ENCODE peak calls at places on chromosome 12, in eight cellular contexts. One of them, this sample, is unnamed.

GRCh38 chr12:122753213-122753571 is 568 bp downstream of the DENR start:
- DNase-seq in EL: peak
- DNase-seq in stimulated activated CD4-positive, alpha-beta T cell treated with anti-CD3 and anti-CD28 coated beads, Interleukin-15, amount 100 ng/mL, for 1 hour: no peak
- DNase-seq in foreskin melanocyte: no peak
- DNase-seq in T-helper 2 cell: no peak
- DNase-seq in GM12892: no peak
- DNase-seq in lung: no peak
- DNase-seq in astrocyte: no peak
- DNase-seq in this sample: no peak

GRCh38 chr12:23899434-23899833 is 50.0 kb downstream of the SOX5 start:
- DNase-seq in EL: no peak
- DNase-seq in stimulated activated CD4-positive, alpha-beta T cell treated with anti-CD3 and anti-CD28 coated beads, Interleukin-15, amount 100 ng/mL, for 1 hour: no peak
- DNase-seq in foreskin melanocyte: no peak
- DNase-seq in T-helper 2 cell: no peak
- DNase-seq in GM12892: no peak
- DNase-seq in lung: no peak
- DNase-seq in astrocyte: no peak
- DNase-seq in this sample: no peak

GRCh38 chr12:121811434-121812319 is 7.9 kb downstream of the SETD1B start:
- DNase-seq in EL: peak
- DNase-seq in stimulated activated CD4-positive, alpha-beta T cell treated with anti-CD3 and anti-CD28 coated beads, Interleukin-15, amount 100 ng/mL, for 1 hour: no peak
- DNase-seq in foreskin melanocyte: peak
- DNase-seq in T-helper 2 cell: peak
- DNase-seq in GM12892: peak
- DNase-seq in lung: peak
- DNase-seq in astrocyte: no peak
- DNase-seq in this sample: no peak

GRCh38 chr12:4107436-4107878 is 166.1 kb upstream of the CCND2 start:
- DNase-seq in EL: peak
- DNase-seq in stimulated activated CD4-positive, alpha-beta T cell treated with anti-CD3 and anti-CD28 coated beads, Interleukin-15, amount 100 ng/mL, for 1 hour: peak
- DNase-seq in foreskin melanocyte: peak
- DNase-seq in T-helper 2 cell: peak
- DNase-seq in GM12892: peak
- DNase-seq in lung: peak
- DNase-seq in astrocyte: no peak
- DNase-seq in this sample: no peak

GRCh38 chr12:42130670-42131402 is 13.8 kb downstream of the GXYLT1 start:
- DNase-seq in EL: peak
- DNase-seq in stimulated activated CD4-positive, alpha-beta T cell treated with anti-CD3 and anti-CD28 coated beads, Interleukin-15, amount 100 ng/mL, for 1 hour: no peak
- DNase-seq in foreskin melanocyte: no peak
- DNase-seq in T-helper 2 cell: no peak
- DNase-seq in GM12892: no peak
- DNase-seq in lung: peak
- DNase-seq in astrocyte: peak
- DNase-seq in this sample: no peak

GRCh38 chr12:17588968-17589367 is 501.0 kb downstream of the RERGL start:
- DNase-seq in EL: no peak
- DNase-seq in stimulated activated CD4-positive, alpha-beta T cell treated with anti-CD3 and anti-CD28 coated beads, Interleukin-15, amount 100 ng/mL, for 1 hour: no peak
- DNase-seq in foreskin melanocyte: no peak
- DNase-seq in T-helper 2 cell: no peak
- DNase-seq in GM12892: no peak
- DNase-seq in lung: no peak
- DNase-seq in astrocyte: no peak
- DNase-seq in this sample: no peak

GRCh38 chr12:24268663-24269186 is 319.3 kb upstream of the SOX5 start:
- DNase-seq in EL: no peak
- DNase-seq in stimulated activated CD4-positive, alpha-beta T cell treated with anti-CD3 and anti-CD28 coated beads, Interleukin-15, amount 100 ng/mL, for 1 hour: no peak
- DNase-seq in foreskin melanocyte: no peak
- DNase-seq in T-helper 2 cell: no peak
- DNase-seq in GM12892: no peak
- DNase-seq in lung: no peak
- DNase-seq in astrocyte: no peak
- DNase-seq in this sample: no peak

GRCh38 chr12:124828264-124829007 is 35.2 kb downstream of the SCARB1 start:
- DNase-seq in EL: peak
- DNase-seq in stimulated activated CD4-positive, alpha-beta T cell treated with anti-CD3 and anti-CD28 coated beads, Interleukin-15, amount 100 ng/mL, for 1 hour: no peak
- DNase-seq in foreskin melanocyte: no peak
- DNase-seq in T-helper 2 cell: no peak
- DNase-seq in GM12892: no peak
- DNase-seq in lung: no peak
- DNase-seq in astrocyte: peak
- DNase-seq in this sample: no peak

GRCh38 chr12:84842406-84843013 is 70.1 kb downstream of the SLC6A15 start:
- DNase-seq in EL: peak
- DNase-seq in stimulated activated CD4-positive, alpha-beta T cell treated with anti-CD3 and anti-CD28 coated beads, Interleukin-15, amount 100 ng/mL, for 1 hour: no peak
- DNase-seq in foreskin melanocyte: peak
- DNase-seq in T-helper 2 cell: peak
- DNase-seq in GM12892: no peak
- DNase-seq in lung: no peak
- DNase-seq in astrocyte: peak
- DNase-seq in this sample: no peak

GRCh38 chr12:69459477-69459876 is 10.7 kb upstream of the FRS2 start:
- DNase-seq in EL: no peak
- DNase-seq in stimulated activated CD4-positive, alpha-beta T cell treated with anti-CD3 and anti-CD28 coated beads, Interleukin-15, amount 100 ng/mL, for 1 hour: no peak
- DNase-seq in foreskin melanocyte: peak
- DNase-seq in T-helper 2 cell: no peak
- DNase-seq in GM12892: no peak
- DNase-seq in lung: no peak
- DNase-seq in astrocyte: no peak
- DNase-seq in this sample: no peak

GRCh38 chr12:58775396-58775795 is 144.9 kb downstream of the LRIG3 start:
- DNase-seq in EL: no peak
- DNase-seq in stimulated activated CD4-positive, alpha-beta T cell treated with anti-CD3 and anti-CD28 coated beads, Interleukin-15, amount 100 ng/mL, for 1 hour: no peak
- DNase-seq in foreskin melanocyte: no peak
- DNase-seq in T-helper 2 cell: no peak
- DNase-seq in GM12892: no peak
- DNase-seq in lung: no peak
- DNase-seq in astrocyte: no peak
- DNase-seq in this sample: no peak

GRCh38 chr12:123937707-123938600 is 34.7 kb downstream of the CCDC92 start:
- DNase-seq in EL: peak
- DNase-seq in stimulated activated CD4-positive, alpha-beta T cell treated with anti-CD3 and anti-CD28 coated beads, Interleukin-15, amount 100 ng/mL, for 1 hour: no peak
- DNase-seq in foreskin melanocyte: no peak
- DNase-seq in T-helper 2 cell: peak
- DNase-seq in GM12892: no peak
- DNase-seq in lung: no peak
- DNase-seq in astrocyte: peak
- DNase-seq in this sample: peak

GRCh38 chr12:104687823-104688573 is 231.2 kb downstream of the CHST11 start:
- DNase-seq in EL: no peak
- DNase-seq in stimulated activated CD4-positive, alpha-beta T cell treated with anti-CD3 and anti-CD28 coated beads, Interleukin-15, amount 100 ng/mL, for 1 hour: no peak
- DNase-seq in foreskin melanocyte: no peak
- DNase-seq in T-helper 2 cell: peak
- DNase-seq in GM12892: no peak
- DNase-seq in lung: no peak
- DNase-seq in astrocyte: no peak
- DNase-seq in this sample: no peak

GRCh38 chr12:74770552-74770951 is 232.9 kb downstream of the ATXN7L3B start:
- DNase-seq in EL: no peak
- DNase-seq in stimulated activated CD4-positive, alpha-beta T cell treated with anti-CD3 and anti-CD28 coated beads, Interleukin-15, amount 100 ng/mL, for 1 hour: no peak
- DNase-seq in foreskin melanocyte: no peak
- DNase-seq in T-helper 2 cell: no peak
- DNase-seq in GM12892: no peak
- DNase-seq in lung: no peak
- DNase-seq in astrocyte: peak
- DNase-seq in this sample: no peak

GRCh38 chr12:76636141-76636692 is 76.6 kb upstream of the OSBPL8 start:
- DNase-seq in EL: no peak
- DNase-seq in stimulated activated CD4-positive, alpha-beta T cell treated with anti-CD3 and anti-CD28 coated beads, Interleukin-15, amount 100 ng/mL, for 1 hour: no peak
- DNase-seq in foreskin melanocyte: no peak
- DNase-seq in T-helper 2 cell: no peak
- DNase-seq in GM12892: no peak
- DNase-seq in lung: no peak
- DNase-seq in astrocyte: peak
- DNase-seq in this sample: no peak

GRCh38 chr12:121441555-121441954 is 41.6 kb downstream of the RNF34 start:
- DNase-seq in EL: no peak
- DNase-seq in stimulated activated CD4-positive, alpha-beta T cell treated with anti-CD3 and anti-CD28 coated beads, Interleukin-15, amount 100 ng/mL, for 1 hour: no peak
- DNase-seq in foreskin melanocyte: no peak
- DNase-seq in T-helper 2 cell: no peak
- DNase-seq in GM12892: no peak
- DNase-seq in lung: no peak
- DNase-seq in astrocyte: no peak
- DNase-seq in this sample: no peak

GRCh38 chr12:130016986-130017385 is 113.2 kb upstream of the TMEM132D start:
- DNase-seq in EL: no peak
- DNase-seq in stimulated activated CD4-positive, alpha-beta T cell treated with anti-CD3 and anti-CD28 coated beads, Interleukin-15, amount 100 ng/mL, for 1 hour: no peak
- DNase-seq in foreskin melanocyte: no peak
- DNase-seq in T-helper 2 cell: no peak
- DNase-seq in GM12892: no peak
- DNase-seq in lung: no peak
- DNase-seq in astrocyte: no peak
- DNase-seq in this sample: no peak

GRCh38 chr12:46126050-46126727 is 135.8 kb upstream of the SCAF11 start:
- DNase-seq in EL: no peak
- DNase-seq in stimulated activated CD4-positive, alpha-beta T cell treated with anti-CD3 and anti-CD28 coated beads, Interleukin-15, amount 100 ng/mL, for 1 hour: no peak
- DNase-seq in foreskin melanocyte: no peak
- DNase-seq in T-helper 2 cell: no peak
- DNase-seq in GM12892: no peak
- DNase-seq in lung: no peak
- DNase-seq in astrocyte: no peak
- DNase-seq in this sample: no peak

GRCh38 chr12:102888511-102888910 is 28.5 kb downstream of the PAH start:
- DNase-seq in EL: no peak
- DNase-seq in stimulated activated CD4-positive, alpha-beta T cell treated with anti-CD3 and anti-CD28 coated beads, Interleukin-15, amount 100 ng/mL, for 1 hour: no peak
- DNase-seq in foreskin melanocyte: no peak
- DNase-seq in T-helper 2 cell: no peak
- DNase-seq in GM12892: no peak
- DNase-seq in lung: no peak
- DNase-seq in astrocyte: no peak
- DNase-seq in this sample: no peak

GRCh38 chr12:101806280-101806679 is 24.5 kb downstream of the GNPTAB start:
- DNase-seq in EL: no peak
- DNase-seq in stimulated activated CD4-positive, alpha-beta T cell treated with anti-CD3 and anti-CD28 coated beads, Interleukin-15, amount 100 ng/mL, for 1 hour: no peak
- DNase-seq in foreskin melanocyte: no peak
- DNase-seq in T-helper 2 cell: no peak
- DNase-seq in GM12892: no peak
- DNase-seq in lung: no peak
- DNase-seq in astrocyte: no peak
- DNase-seq in this sample: no peak

GRCh38 chr12:47834199-47835016 is 14.7 kb upstream of the HDAC7 start:
- DNase-seq in EL: no peak
- DNase-seq in stimulated activated CD4-positive, alpha-beta T cell treated with anti-CD3 and anti-CD28 coated beads, Interleukin-15, amount 100 ng/mL, for 1 hour: no peak
- DNase-seq in foreskin melanocyte: no peak
- DNase-seq in T-helper 2 cell: no peak
- DNase-seq in GM12892: no peak
- DNase-seq in lung: no peak
- DNase-seq in astrocyte: no peak
- DNase-seq in this sample: no peak

GRCh38 chr12:58918475-58918874 is 1.8 kb downstream of the LRIG3 start:
- DNase-seq in EL: peak
- DNase-seq in stimulated activated CD4-positive, alpha-beta T cell treated with anti-CD3 and anti-CD28 coated beads, Interleukin-15, amount 100 ng/mL, for 1 hour: no peak
- DNase-seq in foreskin melanocyte: peak
- DNase-seq in T-helper 2 cell: no peak
- DNase-seq in GM12892: no peak
- DNase-seq in lung: no peak
- DNase-seq in astrocyte: no peak
- DNase-seq in this sample: no peak

GRCh38 chr12:6468283-6468575 is 2.2 kb downstream of the VAMP1 start:
- DNase-seq in EL: peak
- DNase-seq in stimulated activated CD4-positive, alpha-beta T cell treated with anti-CD3 and anti-CD28 coated beads, Interleukin-15, amount 100 ng/mL, for 1 hour: no peak
- DNase-seq in foreskin melanocyte: no peak
- DNase-seq in T-helper 2 cell: no peak
- DNase-seq in GM12892: no peak
- DNase-seq in lung: no peak
- DNase-seq in astrocyte: no peak
- DNase-seq in this sample: no peak

GRCh38 chr12:29317556-29318363 is 63.2 kb downstream of the ERGIC2 start:
- DNase-seq in EL: peak
- DNase-seq in stimulated activated CD4-positive, alpha-beta T cell treated with anti-CD3 and anti-CD28 coated beads, Interleukin-15, amount 100 ng/mL, for 1 hour: no peak
- DNase-seq in foreskin melanocyte: peak
- DNase-seq in T-helper 2 cell: peak
- DNase-seq in GM12892: peak
- DNase-seq in lung: no peak
- DNase-seq in astrocyte: peak
- DNase-seq in this sample: no peak

GRCh38 chr12:6049992-6050391 is 74.5 kb downstream of the VWF start:
- DNase-seq in EL: no peak
- DNase-seq in stimulated activated CD4-positive, alpha-beta T cell treated with anti-CD3 and anti-CD28 coated beads, Interleukin-15, amount 100 ng/mL, for 1 hour: no peak
- DNase-seq in foreskin melanocyte: no peak
- DNase-seq in T-helper 2 cell: no peak
- DNase-seq in GM12892: no peak
- DNase-seq in lung: no peak
- DNase-seq in astrocyte: no peak
- DNase-seq in this sample: no peak

GRCh38 chr12:55815473-55815872 is 2.1 kb downstream of the SARNP start:
- DNase-seq in EL: no peak
- DNase-seq in stimulated activated CD4-positive, alpha-beta T cell treated with anti-CD3 and anti-CD28 coated beads, Interleukin-15, amount 100 ng/mL, for 1 hour: no peak
- DNase-seq in foreskin melanocyte: no peak
- DNase-seq in T-helper 2 cell: no peak
- DNase-seq in GM12892: no peak
- DNase-seq in lung: no peak
- DNase-seq in astrocyte: no peak
- DNase-seq in this sample: peak

GRCh38 chr12:23742574-23742973 is 206.9 kb downstream of the SOX5 start:
- DNase-seq in EL: no peak
- DNase-seq in stimulated activated CD4-positive, alpha-beta T cell treated with anti-CD3 and anti-CD28 coated beads, Interleukin-15, amount 100 ng/mL, for 1 hour: no peak
- DNase-seq in foreskin melanocyte: no peak
- DNase-seq in T-helper 2 cell: no peak
- DNase-seq in GM12892: no peak
- DNase-seq in lung: no peak
- DNase-seq in astrocyte: no peak
- DNase-seq in this sample: no peak

GRCh38 chr12:66552753-66553152 is 126.1 kb downstream of the GRIP1 start:
- DNase-seq in EL: peak
- DNase-seq in stimulated activated CD4-positive, alpha-beta T cell treated with anti-CD3 and anti-CD28 coated beads, Interleukin-15, amount 100 ng/mL, for 1 hour: no peak
- DNase-seq in foreskin melanocyte: no peak
- DNase-seq in T-helper 2 cell: no peak
- DNase-seq in GM12892: no peak
- DNase-seq in lung: no peak
- DNase-seq in astrocyte: peak
- DNase-seq in this sample: no peak

GRCh38 chr12:1741154-1741949 is 50.5 kb downstream of the ADIPOR2 start:
- DNase-seq in EL: peak
- DNase-seq in stimulated activated CD4-positive, alpha-beta T cell treated with anti-CD3 and anti-CD28 coated beads, Interleukin-15, amount 100 ng/mL, for 1 hour: no peak
- DNase-seq in foreskin melanocyte: no peak
- DNase-seq in T-helper 2 cell: no peak
- DNase-seq in GM12892: no peak
- DNase-seq in lung: no peak
- DNase-seq in astrocyte: peak
- DNase-seq in this sample: no peak

GRCh38 chr12:26298785-26299621 is 103.6 kb downstream of the SSPN start:
- DNase-seq in EL: peak
- DNase-seq in stimulated activated CD4-positive, alpha-beta T cell treated with anti-CD3 and anti-CD28 coated beads, Interleukin-15, amount 100 ng/mL, for 1 hour: no peak
- DNase-seq in foreskin melanocyte: peak
- DNase-seq in T-helper 2 cell: peak
- DNase-seq in GM12892: peak
- DNase-seq in lung: no peak
- DNase-seq in astrocyte: peak
- DNase-seq in this sample: no peak